ENCODE peak calls at places on chromosome 6, in four cellular contexts. I is left ventricle myocardium inferior, Y is ascending aorta, Q is cardiac muscle cell. M is an unnamed sample.

GRCh38 chr6:130282234-130282995 is 59.7 kb upstream of the SAMD3 start:
- DNase-seq in I (no peak), Y (no peak), Q (peak), M (no peak)

GRCh38 chr6:34462561-34462971 is 3.3 kb upstream of the PACSIN1 start:
- DNase-seq in I (peak), Y (no peak), Q (peak), M (no peak)

GRCh38 chr6:14062345-14063029 is 55.1 kb upstream of the CD83 start:
- DNase-seq in I (no peak), Y (no peak), Q (no peak), M (no peak)

GRCh38 chr6:134402372-134402984 is 84.6 kb upstream of the SGK1 start:
- DNase-seq in I (no peak), Y (no peak), Q (no peak), M (no peak)

GRCh38 chr6:124226396-124226795 is 422.7 kb downstream of the NKAIN2 start:
- DNase-seq in I (no peak), Y (no peak), Q (no peak), M (no peak)

GRCh38 chr6:116022841-116023380 is 37.8 kb downstream of the FRK start:
- DNase-seq in I (no peak), Y (no peak), Q (no peak), M (no peak)

GRCh38 chr6:147040041-147040440 is 164.2 kb upstream of the STXBP5 start:
- DNase-seq in I (no peak), Y (no peak), Q (no peak), M (no peak)

GRCh38 chr6:45775026-45775697 is 240.5 kb downstream of the CLIC5 start:
- DNase-seq in I (no peak), Y (no peak), Q (no peak), M (no peak)

GRCh38 chr6:19472168-19472567 is 365.0 kb upstream of the ID4 start:
- DNase-seq in I (no peak), Y (no peak), Q (no peak), M (no peak)

GRCh38 chr6:117986401-117986800 is 79.3 kb downstream of the SLC35F1 start:
- DNase-seq in I (no peak), Y (no peak), Q (no peak), M (no peak)

GRCh38 chr6:169774347-169774746 is 22.9 kb downstream of the ERMARD start:
- DNase-seq in I (no peak), Y (no peak), Q (no peak), M (no peak)

GRCh38 chr6:36070252-36070651 is 42.6 kb downstream of the MAPK14 start:
- DNase-seq in I (no peak), Y (no peak), Q (no peak), M (no peak)

GRCh38 chr6:53492860-53493634 is 51.9 kb downstream of the GCLC start:
- DNase-seq in I (no peak), Y (no peak), Q (peak), M (no peak)

GRCh38 chr6:26071135-26071534 is 16.1 kb upstream of the HFE start:
- DNase-seq in I (no peak), Y (no peak), Q (no peak), M (no peak)

GRCh38 chr6:21327326-21328140 is 266.0 kb upstream of the SOX4 start:
- DNase-seq in I (no peak), Y (no peak), Q (no peak), M (no peak)

GRCh38 chr6:83265384-83265783 is 72.2 kb downstream of the RWDD2A start:
- DNase-seq in I (no peak), Y (no peak), Q (no peak), M (no peak)

GRCh38 chr6:170227521-170227983 is 63.3 kb downstream of the DLL1 start:
- DNase-seq in I (no peak), Y (no peak), Q (no peak), M (no peak)

GRCh38 chr6:74745670-74746069 is 460.2 kb downstream of the COL12A1 start:
- DNase-seq in I (no peak), Y (no peak), Q (no peak), M (no peak)

GRCh38 chr6:158270389-158271127 is 41.7 kb upstream of the TULP4 start:
- DNase-seq in I (no peak), Y (no peak), Q (no peak), M (no peak)

GRCh38 chr6:52724406-52725121 is 38.7 kb downstream of the GSTA2 start:
- DNase-seq in I (peak), Y (peak), Q (peak), M (peak)

GRCh38 chr6:37862992-37863391 is 43.5 kb downstream of the ZFAND3 start:
- DNase-seq in I (no peak), Y (no peak), Q (no peak), M (no peak)

GRCh38 chr6:36829919-36830544 is 9.2 kb downstream of the CPNE5 start:
- DNase-seq in I (peak), Y (peak), Q (no peak), M (peak)

GRCh38 chr6:100554228-100554627 is 89.5 kb upstream of the SIM1 start:
- DNase-seq in I (no peak), Y (no peak), Q (peak), M (no peak)

GRCh38 chr6:161302949-161303348 is 29.1 kb upstream of the AGPAT4 start:
- DNase-seq in I (no peak), Y (no peak), Q (no peak), M (no peak)

DNA sequence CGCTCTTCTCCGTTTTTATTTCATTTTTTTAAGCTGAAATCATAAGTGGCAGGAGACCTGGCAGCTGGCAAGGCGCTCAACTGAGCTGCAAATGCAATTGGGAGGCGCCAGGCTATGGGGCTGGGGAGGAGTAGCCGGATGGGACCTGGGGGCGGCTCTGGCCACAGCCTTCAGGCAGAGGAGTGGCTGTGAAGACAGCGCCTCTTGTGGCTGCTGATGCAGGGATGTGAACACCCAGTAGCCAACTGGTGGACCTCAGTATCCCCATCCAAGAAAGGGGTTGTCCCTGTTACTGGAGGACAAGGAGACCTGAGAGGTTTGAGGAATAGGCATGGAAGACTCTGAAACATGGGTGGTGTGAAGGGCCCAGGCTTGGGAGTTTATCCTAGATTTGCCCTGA is 12.6 kb downstream of the KCNK17 start:
- DNase-seq in I (no peak), Y (no peak), Q (no peak), M (no peak)
- TF ChIP-seq CTCF in I (no peak), Y (no peak), Q (peak), M (no peak)

DNA sequence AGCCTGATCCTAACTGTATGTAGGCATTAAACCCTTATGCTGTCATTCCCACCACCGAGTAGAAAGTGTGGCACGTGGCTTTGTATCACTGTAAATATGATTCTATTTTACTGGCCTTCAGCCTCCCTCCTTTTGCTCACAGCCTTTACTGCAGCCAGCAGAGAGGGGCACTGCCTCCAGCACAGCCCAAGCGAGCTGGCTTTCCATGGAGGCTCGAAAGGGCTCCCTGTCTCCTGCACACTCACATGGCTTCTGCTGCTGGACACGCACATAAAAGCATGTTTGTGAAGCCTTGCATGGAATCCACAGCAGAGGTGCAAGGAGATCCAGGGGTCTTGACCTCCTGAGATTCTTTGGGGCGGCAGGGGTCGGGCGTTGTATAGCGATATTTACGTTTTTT is 51.3 kb downstream of the RNASET2 start:
- DNase-seq in I (no peak), Y (no peak), Q (no peak), M (no peak)
- H3K27ac ChIP-seq in I (no peak), Y (no peak), Q (no peak), M (no peak)

GRCh38 chr6:111585241-111585968 is 20.3 kb downstream of the TRAF3IP2 start:
- DNase-seq in I (no peak), Y (no peak), Q (peak), M (no peak)
- H3K4me3 ChIP-seq in I (no peak), Y (no peak), Q (no peak), M (no peak)

GRCh38 chr6:79989641-79990040 is 14.8 kb upstream of the TTK start:
- DNase-seq in I (no peak), Y (no peak), Q (no peak), M (no peak)

GRCh38 chr6:79985128-79985527 is 19.3 kb upstream of the TTK start:
- DNase-seq in I (no peak), Y (no peak), Q (no peak), M (no peak)

GRCh38 chr6:79981647-79982046 is 22.8 kb upstream of the TTK start:
- DNase-seq in I (no peak), Y (no peak), Q (no peak), M (no peak)

DNA sequence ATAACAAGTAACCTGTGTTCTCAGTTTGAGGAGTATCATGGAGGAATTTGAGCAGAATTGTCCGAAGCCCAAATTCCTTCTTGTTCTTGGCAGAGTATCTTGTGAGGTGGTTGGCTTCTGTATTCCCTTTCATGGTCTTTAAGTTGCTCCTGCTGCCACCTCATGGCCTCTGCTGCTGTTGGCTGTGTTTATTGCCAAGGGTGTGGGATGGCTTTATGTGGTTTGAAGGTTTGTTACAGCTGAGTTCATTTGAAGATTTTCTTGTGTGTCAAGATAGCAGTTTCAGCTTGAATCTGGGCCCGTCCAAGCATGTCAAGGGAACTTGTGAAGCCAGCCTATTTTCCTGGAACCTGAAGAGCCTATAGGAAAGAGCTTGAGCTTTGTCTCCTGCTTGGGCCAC is 20.2 kb upstream of the TTK start:
- DNase-seq in I (no peak), Y (no peak), Q (no peak), M (no peak)
- TF ChIP-seq CTCF in I (no peak), Y (no peak), Q (no peak), M (no peak)

GRCh38 chr6:143842468-143842901 is 653 bp upstream of the LTV1 start:
- DNase-seq in I (no peak), Y (no peak), Q (no peak), M (no peak)
- H3K27ac ChIP-seq in I (peak), Y (peak), Q (peak), M (peak)

GRCh38 chr6:139852067-139852466 is 477.6 kb upstream of the CITED2 start:
- DNase-seq in I (no peak), Y (no peak), Q (no peak), M (no peak)

GRCh38 chr6:139850512-139850911 is 476.1 kb upstream of the CITED2 start:
- DNase-seq in I (no peak), Y (no peak), Q (no peak), M (no peak)

GRCh38 chr6:139846538-139847321 is 472.3 kb upstream of the CITED2 start:
- DNase-seq in I (no peak), Y (no peak), Q (peak), M (no peak)

GRCh38 chr6:139844907-139845306 is 470.5 kb upstream of the CITED2 start:
- DNase-seq in I (no peak), Y (no peak), Q (no peak), M (no peak)

GRCh38 chr6:139847322-139847797 is 472.9 kb upstream of the CITED2 start:
- DNase-seq in I (no peak), Y (no peak), Q (no peak), M (no peak)
- H3K4me3 ChIP-seq in I (peak), Y (no peak), Q (no peak), M (no peak)

GRCh38 chr6:2034256-2034655 is 211.1 kb downstream of the GMDS start:
- DNase-seq in I (no peak), Y (no peak), Q (no peak), M (no peak)

GRCh38 chr6:2038096-2038495 is 207.3 kb downstream of the GMDS start:
- DNase-seq in I (no peak), Y (no peak), Q (no peak), M (no peak)

GRCh38 chr6:2036084-2037023 is 209.1 kb downstream of the GMDS start:
- DNase-seq in I (no peak), Y (no peak), Q (no peak), M (no peak)

GRCh38 chr6:2035046-2035445 is 210.4 kb downstream of the GMDS start:
- DNase-seq in I (no peak), Y (no peak), Q (no peak), M (no peak)

DNA sequence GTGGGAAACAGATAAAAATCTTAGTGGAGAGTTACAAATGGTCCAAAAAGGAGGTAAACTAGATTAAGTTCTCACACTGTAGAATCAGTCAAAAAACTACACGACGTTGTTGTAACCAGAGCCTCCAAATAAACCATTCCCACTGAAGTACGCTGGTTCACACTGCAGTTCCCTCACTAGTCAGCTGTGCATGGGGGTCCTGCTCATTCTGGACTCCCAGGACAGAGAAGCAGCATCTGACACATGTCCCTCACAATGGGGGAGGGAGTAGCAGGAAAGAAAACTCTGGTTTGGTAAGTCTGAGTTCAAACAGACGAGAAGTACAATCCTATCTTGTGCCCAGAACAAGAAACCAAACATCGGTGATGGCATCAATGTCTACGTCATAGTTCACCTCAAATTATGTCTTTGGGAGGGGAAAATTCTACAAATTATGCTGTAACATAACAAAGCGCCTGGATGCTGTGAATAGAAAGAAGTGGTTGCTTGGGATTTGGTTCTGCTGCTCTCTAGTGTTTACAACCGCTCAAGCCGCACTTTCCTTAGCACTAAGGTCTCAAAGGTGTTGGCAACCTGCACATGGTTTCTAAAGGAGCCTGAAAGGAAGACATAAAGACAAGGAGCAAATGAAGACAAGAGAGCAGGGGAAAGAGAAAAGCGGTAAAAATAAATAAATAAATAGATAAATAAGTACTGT is 208.0 kb downstream of the GMDS start:
- DNase-seq in I (no peak), Y (no peak), Q (peak), M (no peak)
- TF ChIP-seq CTCF in I (peak), Y (no peak), Q (peak), M (no peak)

GRCh38 chr6:43269273-43270007 is 26.2 kb downstream of the TTBK1 start:
- DNase-seq in I (no peak), Y (no peak), Q (no peak), M (no peak)

GRCh38 chr6:43267619-43268347 is 24.5 kb downstream of the TTBK1 start:
- DNase-seq in I (no peak), Y (no peak), Q (peak), M (no peak)

GRCh38 chr6:43268348-43268685 is 25.0 kb downstream of the TTBK1 start:
- DNase-seq in I (peak), Y (no peak), Q (no peak), M (no peak)

GRCh38 chr6:43271103-43271815 is 26.8 kb upstream of the SLC22A7 start:
- DNase-seq in I (no peak), Y (no peak), Q (no peak), M (no peak)

GRCh38 chr6:43268782-43269272 is 25.5 kb downstream of the TTBK1 start:
- DNase-seq in I (no peak), Y (no peak), Q (no peak), M (no peak)
- H3K27ac ChIP-seq in I (peak), Y (no peak), Q (no peak), M (peak)

GRCh38 chr6:119346450-119346849 is 3.1 kb downstream of the MAN1A1 start:
- DNase-seq in I (no peak), Y (no peak), Q (no peak), M (no peak)
- H3K4me3 ChIP-seq in I (peak), Y (peak), Q (peak), M (no peak)

GRCh38 chr6:168314948-168315347 is 4.6 kb downstream of the DACT2 start:
- DNase-seq in I (no peak), Y (no peak), Q (peak), M (no peak)
- TF ChIP-seq CTCF in I (peak), Y (no peak), Q (peak), M (peak)

M was measured in uterus.